ENCODE peak calls at places on chromosome 22, in five cellular contexts. R, Y, A, S and E are unnamed samples.

GRCh38 chr22:29700949-29701927 is 18.6 kb upstream of the CABP7 start:
- DNase-seq in R (peak; percentile 70), Y (no peak), A (no peak), S (peak; percentile 65), E (no peak)

GRCh38 chr22:20964799-20965103 is 2.3 kb upstream of the AIFM3 start:
- DNase-seq in R (no peak), Y (no peak), A (no peak), S (no peak), E (no peak)

GRCh38 chr22:36922752-36923457 is 9.5 kb downstream of the CSF2RB start:
- DNase-seq in R (no peak), Y (no peak), A (no peak), S (no peak), E (no peak)

GRCh38 chr22:30309981-30310672 is 16.6 kb downstream of the TBC1D10A start:
- DNase-seq in R (no peak), Y (no peak), A (no peak), S (peak; percentile 55), E (no peak)

GRCh38 chr22:24040946-24041345 is 29.8 kb downstream of the CABIN1 start:
- DNase-seq in R (no peak), Y (no peak), A (no peak), S (no peak), E (no peak)

GRCh38 chr22:45072322-45072903 is 62.6 kb upstream of the PHF21B start:
- DNase-seq in R (peak; percentile 76), Y (no peak), A (peak; percentile 88), S (no peak), E (peak; percentile 44)

GRCh38 chr22:23598805-23599518 is 18.9 kb upstream of the IGLL1 start:
- DNase-seq in R (no peak), Y (no peak), A (no peak), S (no peak), E (no peak)

GRCh38 chr22:23414727-23415489 is 165.2 kb downstream of the IGLL1 start:
- DNase-seq in R (no peak), Y (no peak), A (no peak), S (no peak), E (no peak)

GRCh38 chr22:24947383-24947782 is 889 bp upstream of the LHFPL7 start:
- DNase-seq in R (no peak), Y (no peak), A (no peak), S (no peak), E (no peak)

GRCh38 chr22:43109921-43110443 is 568 bp upstream of the BIK start:
- DNase-seq in R (no peak), Y (no peak), A (no peak), S (peak; percentile 25), E (no peak)

GRCh38 chr22:48783821-48784266 is 1043.8 kb downstream of the BRD1 start:
- DNase-seq in R (no peak), Y (no peak), A (no peak), S (no peak), E (no peak)

GRCh38 chr22:49810363-49811013 is 17.2 kb downstream of the BRD1 start:
- DNase-seq in R (no peak), Y (no peak), A (no peak), S (no peak), E (no peak)

GRCh38 chr22:20595461-20595860 is 88.1 kb downstream of the MED15 start:
- DNase-seq in R (no peak), Y (no peak), A (no peak), S (no peak), E (no peak)

GRCh38 chr22:38017272-38017920 is 33.0 kb upstream of the SOX10 start:
- DNase-seq in R (no peak), Y (no peak), A (peak; percentile 26), S (no peak), E (peak; percentile 89)

GRCh38 chr22:31623634-31624312 is 38.2 kb downstream of the PISD start:
- DNase-seq in R (no peak), Y (no peak), A (no peak), S (no peak), E (no peak)

GRCh38 chr22:31019276-31019930 is 50.3 kb downstream of the TUG1 start:
- DNase-seq in R (no peak), Y (no peak), A (no peak), S (no peak), E (no peak)

GRCh38 chr22:24420977-24421343 is 6.4 kb upstream of the ADORA2A start:
- DNase-seq in R (no peak), Y (no peak), A (no peak), S (no peak), E (no peak)

GRCh38 chr22:17373839-17374238 is 4.6 kb downstream of the CECR2 start:
- DNase-seq in R (no peak), Y (no peak), A (no peak), S (no peak), E (no peak)

GRCh38 chr22:40819741-40820140 is 595 bp upstream of the SLC25A17 start:
- DNase-seq in R (peak; percentile 17), Y (no peak), A (no peak), S (peak; percentile 25), E (no peak)

GRCh38 chr22:29580200-29580810 is 608 bp downstream of the NIPSNAP1 start:
- DNase-seq in R (no peak), Y (no peak), A (no peak), S (no peak), E (no peak)

GRCh38 chr22:17846326-17846992 is 72.2 kb upstream of the BID start:
- DNase-seq in R (no peak), Y (no peak), A (no peak), S (no peak), E (no peak)

GRCh38 chr22:23116506-23117263 is 25.1 kb downstream of the RSPH14 start:
- DNase-seq in R (no peak), Y (no peak), A (no peak), S (no peak), E (no peak)

GRCh38 chr22:44423556-44423955 is 74.5 kb downstream of the RTL6 start:
- DNase-seq in R (no peak), Y (no peak), A (no peak), S (no peak), E (no peak)

GRCh38 chr22:20446383-20446970 is 8.9 kb upstream of the SCARF2 start:
- DNase-seq in R (no peak), Y (no peak), A (no peak), S (no peak), E (no peak)

GRCh38 chr22:31155425-31155824 is 4.6 kb upstream of the RNF185 start:
- DNase-seq in R (no peak), Y (no peak), A (no peak), S (no peak), E (no peak)

GRCh38 chr22:39097098-39098020 is at the start of gene APOBEC3H:
- DNase-seq in R (peak; percentile 8), Y (no peak), A (peak; percentile 91), S (peak; percentile 54), E (peak; percentile 16)

GRCh38 chr22:35072939-35073338 is 7.0 kb downstream of the ISX start:
- DNase-seq in R (peak; percentile 54), Y (no peak), A (peak; percentile 68), S (no peak), E (no peak)

GRCh38 chr22:26394787-26395186 is 34.3 kb upstream of the ASPHD2 start:
- DNase-seq in R (no peak), Y (no peak), A (no peak), S (no peak), E (no peak)

GRCh38 chr22:33101550-33101949 is 43.4 kb upstream of the SYN3 start:
- DNase-seq in R (no peak), Y (no peak), A (no peak), S (no peak), E (no peak)

GRCh38 chr22:37303821-37304274 is 21.5 kb downstream of the CYTH4 start:
- DNase-seq in R (peak; percentile 75), Y (peak; percentile 53), A (peak; percentile 90), S (peak; percentile 50), E (no peak)

GRCh38 chr22:50072714-50073538 is 12.3 kb downstream of the MLC1 start:
- DNase-seq in R (no peak), Y (no peak), A (no peak), S (no peak), E (no peak)

GRCh38 chr22:38203090-38203810 is 1.5 kb downstream of the MAFF start:
- DNase-seq in R (peak; percentile 54), Y (no peak), A (peak; percentile 68), S (peak; percentile 72), E (no peak)